ENCODE peak calls at places on chromosomes 11 and 22, in ten cellular contexts. One of them, this sample, is unnamed.

GRCh38 chr11:417652-418342 is 3.0 kb upstream of the SIGIRR start:
- DNase-seq in choroid plexus epithelial cell: no peak
- DNase-seq in spleen: peak
- DNase-seq in body of pancreas: peak
- DNase-seq in uterus: no peak
- DNase-seq in astrocyte of the spinal cord: no peak
- DNase-seq in cardiac fibroblast: no peak
- DNase-seq in psoas muscle: no peak
- DNase-seq in fibroblast of mammary gland: no peak
- DNase-seq in IMR-90: no peak
- DNase-seq in this sample: no peak

GRCh38 chr11:44982496-44983062 is 31.9 kb upstream of the TP53I11 start:
- DNase-seq in cardiac fibroblast: no peak
- DNase-seq in astrocyte of the spinal cord: no peak
- DNase-seq in body of pancreas: no peak
- DNase-seq in fibroblast of mammary gland: no peak
- DNase-seq in IMR-90: no peak
- DNase-seq in uterus: no peak
- DNase-seq in choroid plexus epithelial cell: no peak
- DNase-seq in psoas muscle: no peak
- DNase-seq in spleen: peak
- DNase-seq in this sample: no peak

GRCh38 chr22:36215976-36216375 is 14.4 kb upstream of the APOL4 start:
- DNase-seq in IMR-90: no peak
- DNase-seq in body of pancreas: no peak
- DNase-seq in uterus: no peak
- DNase-seq in cardiac fibroblast: no peak
- DNase-seq in psoas muscle: no peak
- DNase-seq in choroid plexus epithelial cell: no peak
- DNase-seq in fibroblast of mammary gland: peak
- DNase-seq in astrocyte of the spinal cord: no peak
- DNase-seq in spleen: no peak
- DNase-seq in this sample: no peak

GRCh38 chr22:45866398-45867117 is 110.4 kb downstream of the WNT7B start:
- DNase-seq in uterus: peak
- DNase-seq in cardiac fibroblast: no peak
- DNase-seq in spleen: peak
- DNase-seq in fibroblast of mammary gland: no peak
- DNase-seq in IMR-90: no peak
- DNase-seq in body of pancreas: no peak
- DNase-seq in choroid plexus epithelial cell: no peak
- DNase-seq in psoas muscle: peak
- DNase-seq in astrocyte of the spinal cord: no peak
- DNase-seq in this sample: no peak

GRCh38 chr11:31801298-31801702 is 9.8 kb downstream of the PAX6 start:
- DNase-seq in psoas muscle: no peak
- DNase-seq in astrocyte of the spinal cord: no peak
- DNase-seq in choroid plexus epithelial cell: no peak
- DNase-seq in spleen: no peak
- DNase-seq in fibroblast of mammary gland: no peak
- DNase-seq in uterus: no peak
- DNase-seq in IMR-90: no peak
- DNase-seq in cardiac fibroblast: no peak
- DNase-seq in body of pancreas: no peak
- DNase-seq in this sample: no peak

GRCh38 chr22:50296658-50297490 is 10.6 kb downstream of the PLXNB2 start:
- DNase-seq in cardiac fibroblast: no peak
- DNase-seq in spleen: no peak
- DNase-seq in psoas muscle: no peak
- DNase-seq in body of pancreas: no peak
- DNase-seq in choroid plexus epithelial cell: no peak
- DNase-seq in uterus: no peak
- DNase-seq in IMR-90: no peak
- DNase-seq in astrocyte of the spinal cord: no peak
- DNase-seq in fibroblast of mammary gland: no peak
- DNase-seq in this sample: no peak

GRCh38 chr11:2934057-2934550 is 4.9 kb upstream of the PHLDA2 start:
- DNase-seq in psoas muscle: no peak
- DNase-seq in uterus: no peak
- DNase-seq in spleen: no peak
- DNase-seq in fibroblast of mammary gland: no peak
- DNase-seq in cardiac fibroblast: no peak
- DNase-seq in IMR-90: no peak
- DNase-seq in body of pancreas: no peak
- DNase-seq in astrocyte of the spinal cord: no peak
- DNase-seq in choroid plexus epithelial cell: no peak
- DNase-seq in this sample: no peak

GRCh38 chr11:120017582-120017981 is 120.3 kb downstream of the TRIM29 start:
- DNase-seq in IMR-90: no peak
- DNase-seq in uterus: no peak
- DNase-seq in fibroblast of mammary gland: no peak
- DNase-seq in psoas muscle: no peak
- DNase-seq in body of pancreas: no peak
- DNase-seq in cardiac fibroblast: no peak
- DNase-seq in astrocyte of the spinal cord: no peak
- DNase-seq in choroid plexus epithelial cell: no peak
- DNase-seq in spleen: no peak
- DNase-seq in this sample: no peak

GRCh38 chr11:64885367-64886286 is 7.2 kb upstream of the EHD1 start:
- DNase-seq in uterus: no peak
- DNase-seq in fibroblast of mammary gland: peak
- DNase-seq in psoas muscle: no peak
- DNase-seq in body of pancreas: no peak
- DNase-seq in choroid plexus epithelial cell: peak
- DNase-seq in cardiac fibroblast: peak
- DNase-seq in IMR-90: peak
- DNase-seq in astrocyte of the spinal cord: peak
- DNase-seq in spleen: peak
- DNase-seq in this sample: no peak

GRCh38 chr11:116193321-116194114 is 579.3 kb downstream of the BUD13 start:
- DNase-seq in body of pancreas: peak
- DNase-seq in astrocyte of the spinal cord: peak
- DNase-seq in psoas muscle: no peak
- DNase-seq in choroid plexus epithelial cell: peak
- DNase-seq in IMR-90: peak
- DNase-seq in spleen: no peak
- DNase-seq in cardiac fibroblast: peak
- DNase-seq in fibroblast of mammary gland: peak
- DNase-seq in uterus: peak
- DNase-seq in this sample: peak

GRCh38 chr11:134405841-134406240 is 6.2 kb downstream of the B3GAT1 start:
- DNase-seq in spleen: peak
- DNase-seq in body of pancreas: no peak
- DNase-seq in psoas muscle: no peak
- DNase-seq in IMR-90: no peak
- DNase-seq in uterus: no peak
- DNase-seq in astrocyte of the spinal cord: no peak
- DNase-seq in fibroblast of mammary gland: no peak
- DNase-seq in cardiac fibroblast: no peak
- DNase-seq in choroid plexus epithelial cell: no peak
- DNase-seq in this sample: no peak

GRCh38 chr11:117809236-117810055 is 12.4 kb upstream of the DSCAML1 start:
- DNase-seq in uterus: peak
- DNase-seq in choroid plexus epithelial cell: peak
- DNase-seq in body of pancreas: peak
- DNase-seq in astrocyte of the spinal cord: peak
- DNase-seq in IMR-90: peak
- DNase-seq in fibroblast of mammary gland: peak
- DNase-seq in psoas muscle: peak
- DNase-seq in spleen: peak
- DNase-seq in cardiac fibroblast: peak
- DNase-seq in this sample: no peak

DNA sequence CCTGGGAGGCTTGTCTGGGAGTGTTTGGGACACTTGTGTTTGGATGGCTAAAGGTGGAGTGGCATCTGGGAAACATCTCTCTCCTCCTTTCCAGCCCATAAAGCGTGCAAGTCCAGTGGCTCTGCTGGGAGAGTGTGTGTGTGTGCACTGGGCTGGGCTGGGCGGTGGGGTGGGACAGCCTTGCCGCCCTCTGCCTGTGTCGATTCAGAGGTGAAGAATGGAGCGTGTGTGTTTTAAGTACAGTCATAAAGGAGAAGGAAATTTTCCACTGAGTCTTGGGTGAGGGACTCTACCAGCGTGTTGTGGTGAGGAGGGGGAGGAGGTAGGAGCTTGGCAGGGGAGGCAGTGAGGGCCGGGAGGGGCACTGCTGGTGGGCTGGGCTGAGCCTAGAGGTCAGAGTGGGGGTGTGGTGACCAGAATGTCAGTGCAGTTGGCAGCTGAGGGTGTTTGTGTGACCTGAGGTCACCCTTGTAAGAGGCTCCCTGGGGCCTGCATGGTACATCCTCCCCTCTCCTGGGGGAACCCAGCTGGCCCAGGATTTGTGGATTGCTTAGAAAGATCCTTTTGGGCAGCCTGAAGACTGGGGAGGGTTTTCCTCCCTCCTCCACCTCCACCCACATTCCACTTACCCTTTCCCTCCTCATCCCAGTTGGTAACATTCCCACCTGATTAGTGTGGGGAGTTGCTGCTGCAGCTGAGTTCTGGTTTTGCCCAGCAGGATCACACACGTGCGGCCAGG is 1.7 kb downstream of the TIMP3 start:
- DNase-seq in body of pancreas: no peak
- DNase-seq in IMR-90: peak
- DNase-seq in cardiac fibroblast: peak
- DNase-seq in choroid plexus epithelial cell: peak
- DNase-seq in uterus: peak
- DNase-seq in astrocyte of the spinal cord: peak
- DNase-seq in spleen: no peak
- DNase-seq in psoas muscle: peak
- DNase-seq in fibroblast of mammary gland: peak
- DNase-seq in this sample: no peak
- H3K4me3 ChIP-seq in body of pancreas: no peak
- H3K4me3 ChIP-seq in IMR-90: peak
- H3K4me3 ChIP-seq in cardiac fibroblast: peak
- H3K4me3 ChIP-seq in choroid plexus epithelial cell: peak
- H3K4me3 ChIP-seq in uterus: peak
- H3K4me3 ChIP-seq in astrocyte of the spinal cord: peak
- H3K4me3 ChIP-seq in spleen: peak
- H3K4me3 ChIP-seq in psoas muscle: peak
- H3K4me3 ChIP-seq in fibroblast of mammary gland: peak
- H3K4me3 ChIP-seq in this sample: peak

GRCh38 chr11:12287374-12288211 is 89.8 kb upstream of the PARVA start:
- DNase-seq in psoas muscle: peak
- DNase-seq in cardiac fibroblast: peak
- DNase-seq in fibroblast of mammary gland: peak
- DNase-seq in body of pancreas: peak
- DNase-seq in uterus: peak
- DNase-seq in spleen: no peak
- DNase-seq in choroid plexus epithelial cell: peak
- DNase-seq in IMR-90: peak
- DNase-seq in astrocyte of the spinal cord: peak
- DNase-seq in this sample: peak
- TF ChIP-seq CTCF in psoas muscle: no peak
- TF ChIP-seq CTCF in cardiac fibroblast: peak
- TF ChIP-seq CTCF in fibroblast of mammary gland: peak
- TF ChIP-seq CTCF in body of pancreas: no peak
- TF ChIP-seq CTCF in uterus: peak
- TF ChIP-seq CTCF in spleen: no peak
- TF ChIP-seq CTCF in choroid plexus epithelial cell: peak
- TF ChIP-seq CTCF in IMR-90: peak
- TF ChIP-seq CTCF in astrocyte of the spinal cord: peak
- TF ChIP-seq CTCF in this sample: peak

GRCh38 chr11:34344410-34345011 is 13.3 kb downstream of the ABTB2 start:
- DNase-seq in IMR-90: no peak
- DNase-seq in uterus: no peak
- DNase-seq in psoas muscle: no peak
- DNase-seq in astrocyte of the spinal cord: no peak
- DNase-seq in fibroblast of mammary gland: no peak
- DNase-seq in cardiac fibroblast: no peak
- DNase-seq in spleen: no peak
- DNase-seq in body of pancreas: peak
- DNase-seq in choroid plexus epithelial cell: no peak
- DNase-seq in this sample: no peak

GRCh38 chr11:34348919-34349318 is 8.9 kb downstream of the ABTB2 start:
- DNase-seq in choroid plexus epithelial cell: no peak
- DNase-seq in astrocyte of the spinal cord: no peak
- DNase-seq in psoas muscle: no peak
- DNase-seq in body of pancreas: no peak
- DNase-seq in uterus: no peak
- DNase-seq in IMR-90: peak
- DNase-seq in cardiac fibroblast: no peak
- DNase-seq in spleen: no peak
- DNase-seq in fibroblast of mammary gland: no peak
- DNase-seq in this sample: no peak

GRCh38 chr11:34345991-34346480 is 11.8 kb downstream of the ABTB2 start:
- DNase-seq in spleen: no peak
- DNase-seq in psoas muscle: peak
- DNase-seq in cardiac fibroblast: peak
- DNase-seq in fibroblast of mammary gland: peak
- DNase-seq in choroid plexus epithelial cell: peak
- DNase-seq in astrocyte of the spinal cord: peak
- DNase-seq in body of pancreas: no peak
- DNase-seq in IMR-90: peak
- DNase-seq in uterus: peak
- DNase-seq in this sample: no peak

GRCh38 chr11:34345012-34345804 is 12.6 kb downstream of the ABTB2 start:
- DNase-seq in fibroblast of mammary gland: peak
- DNase-seq in cardiac fibroblast: peak
- DNase-seq in body of pancreas: peak
- DNase-seq in choroid plexus epithelial cell: peak
- DNase-seq in uterus: peak
- DNase-seq in psoas muscle: peak
- DNase-seq in astrocyte of the spinal cord: peak
- DNase-seq in spleen: no peak
- DNase-seq in IMR-90: peak
- DNase-seq in this sample: no peak

GRCh38 chr11:34346551-34346950 is 11.3 kb downstream of the ABTB2 start:
- DNase-seq in spleen: no peak
- DNase-seq in uterus: peak
- DNase-seq in cardiac fibroblast: peak
- DNase-seq in body of pancreas: no peak
- DNase-seq in choroid plexus epithelial cell: peak
- DNase-seq in astrocyte of the spinal cord: no peak
- DNase-seq in psoas muscle: no peak
- DNase-seq in fibroblast of mammary gland: peak
- DNase-seq in IMR-90: no peak
- DNase-seq in this sample: no peak
- H3K4me3 ChIP-seq in spleen: no peak
- H3K4me3 ChIP-seq in uterus: no peak
- H3K4me3 ChIP-seq in cardiac fibroblast: no peak
- H3K4me3 ChIP-seq in body of pancreas: no peak
- H3K4me3 ChIP-seq in choroid plexus epithelial cell: no peak
- H3K4me3 ChIP-seq in astrocyte of the spinal cord: no peak
- H3K4me3 ChIP-seq in psoas muscle: peak
- H3K4me3 ChIP-seq in fibroblast of mammary gland: no peak
- H3K4me3 ChIP-seq in IMR-90: no peak
- H3K4me3 ChIP-seq in this sample: no peak

DNA sequence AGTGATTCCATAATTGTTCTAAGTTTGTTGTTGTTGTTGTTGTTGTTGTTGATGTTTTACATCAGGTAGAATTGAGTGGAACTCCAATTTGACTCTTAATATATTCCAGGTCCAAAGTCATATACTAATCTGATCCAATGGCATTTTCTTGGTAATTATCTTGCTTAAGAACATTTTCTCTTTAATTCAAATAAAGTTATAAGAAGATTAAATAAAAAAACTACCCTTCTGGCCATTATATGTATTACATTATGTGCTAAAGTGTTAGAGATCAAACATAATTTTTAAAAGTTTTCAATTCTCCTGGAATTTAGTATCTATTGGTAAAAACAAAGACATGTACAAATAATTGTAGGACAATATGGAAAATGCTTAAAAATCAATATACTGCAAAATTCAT is 775.4 kb downstream of the LUZP2 start:
- DNase-seq in uterus: no peak
- DNase-seq in choroid plexus epithelial cell: no peak
- DNase-seq in psoas muscle: no peak
- DNase-seq in astrocyte of the spinal cord: no peak
- DNase-seq in fibroblast of mammary gland: no peak
- DNase-seq in body of pancreas: no peak
- DNase-seq in spleen: no peak
- DNase-seq in IMR-90: no peak
- DNase-seq in cardiac fibroblast: no peak
- DNase-seq in this sample: no peak
- TF ChIP-seq CTCF in uterus: no peak
- TF ChIP-seq CTCF in choroid plexus epithelial cell: no peak
- TF ChIP-seq CTCF in psoas muscle: peak
- TF ChIP-seq CTCF in astrocyte of the spinal cord: no peak
- TF ChIP-seq CTCF in fibroblast of mammary gland: no peak
- TF ChIP-seq CTCF in body of pancreas: no peak
- TF ChIP-seq CTCF in spleen: no peak
- TF ChIP-seq CTCF in IMR-90: no peak
- TF ChIP-seq CTCF in cardiac fibroblast: no peak
- TF ChIP-seq CTCF in this sample: no peak